ENCODE peak calls at places on chromosome 1, in ten cellular contexts. U, Z, Y, O, N, S, W, P, T and H are unnamed samples.

GRCh38 chr1:223739366-223740057 is 27.2 kb downstream of the CAPN2 start:
- DNase-seq in U (no peak), Z (no peak), Y (no peak), O (no peak), N (no peak), S (no peak), W (no peak), P (no peak), T (no peak), H (no peak)

GRCh38 chr1:53127546-53127945 is 14.9 kb downstream of the SLC1A7 start:
- DNase-seq in U (peak), Z (no peak), Y (no peak), O (no peak), N (no peak), S (no peak), W (no peak), P (no peak), T (peak), H (no peak)

GRCh38 chr1:92831368-92831761 is 475 bp upstream of the RPL5 start:
- DNase-seq in U (no peak), Z (no peak), Y (no peak), O (no peak), N (no peak), S (no peak), W (no peak), P (no peak), T (no peak), H (no peak)

GRCh38 chr1:206674745-206675175 is 9.9 kb upstream of the MAPKAPK2 start:
- DNase-seq in U (no peak), Z (no peak), Y (no peak), O (peak), N (peak), S (peak), W (peak), P (no peak), T (peak), H (peak)

GRCh38 chr1:198734323-198735008 is 95.6 kb downstream of the PTPRC start:
- DNase-seq in U (no peak), Z (no peak), Y (peak), O (no peak), N (no peak), S (no peak), W (no peak), P (no peak), T (no peak), H (no peak)

GRCh38 chr1:220702733-220703704 is 12.9 kb downstream of the C1orf115 start:
- DNase-seq in U (no peak), Z (no peak), Y (no peak), O (no peak), N (no peak), S (no peak), W (no peak), P (no peak), T (no peak), H (no peak)

GRCh38 chr1:38209986-38210385 is 163.4 kb upstream of the POU3F1 start:
- DNase-seq in U (no peak), Z (no peak), Y (no peak), O (no peak), N (no peak), S (no peak), W (no peak), P (no peak), T (no peak), H (no peak)

GRCh38 chr1:207007352-207008033 is 25.1 kb downstream of the C1orf116 start:
- DNase-seq in U (no peak), Z (no peak), Y (no peak), O (peak), N (peak), S (no peak), W (peak), P (no peak), T (peak), H (no peak)

GRCh38 chr1:94980909-94981252 is 54.0 kb upstream of the CNN3 start:
- DNase-seq in U (no peak), Z (no peak), Y (no peak), O (no peak), N (no peak), S (no peak), W (no peak), P (no peak), T (no peak), H (no peak)

GRCh38 chr1:154577346-154578057 is 9.9 kb downstream of the CHRNB2 start:
- DNase-seq in U (no peak), Z (no peak), Y (no peak), O (no peak), N (no peak), S (no peak), W (no peak), P (no peak), T (no peak), H (no peak)

GRCh38 chr1:168755800-168756418 is 26.9 kb upstream of the DPT start:
- DNase-seq in U (no peak), Z (no peak), Y (no peak), O (no peak), N (no peak), S (no peak), W (no peak), P (peak), T (no peak), H (no peak)

GRCh38 chr1:63831409-63831808 is 57.6 kb downstream of the ROR1 start:
- DNase-seq in U (no peak), Z (no peak), Y (no peak), O (no peak), N (no peak), S (no peak), W (no peak), P (no peak), T (no peak), H (no peak)